ENCODE peak calls at places on chromosomes 4 and X, in eight cellular contexts. B is NCI-H2081; K is activated CD8-positive, alpha-beta T cell treated with anti-CD3 and anti-CD28 coated beads for 36 hours; C is NCI-H345; Q is NCI-H1105; P is activated CD8-positive, alpha-beta memory T cell treated with anti-CD3 and anti-CD28 coated beads for 1 hour; U is NCI-H510A treated with DMSO at 0.1 percent for 48 hours; M is lower leg skin. J is an unnamed sample.

GRCh38 chr4:38386654-38387188 is 277.3 kb upstream of the KLF3 start:
- DNase-seq in C (no peak), Q (no peak), B (no peak), P (no peak), U (peak), M (no peak), K (no peak), J (no peak)

GRCh38 chr4:123616970-123617392 is 220.4 kb downstream of the SPRY1 start:
- DNase-seq in P (peak), M (peak), Q (peak), C (peak), U (peak), B (peak), K (peak), J (peak)

GRCh38 chrX:120791013-120791643 is 84.5 kb downstream of the CT47B1 start:
- DNase-seq in M (peak), B (no peak), K (no peak), C (no peak), U (no peak), Q (no peak), P (no peak), J (no peak)

GRCh38 chr4:8911311-8912088 is 39.9 kb upstream of the HMX1 start:
- DNase-seq in B (no peak), Q (no peak), M (peak), U (no peak), K (no peak), C (no peak), P (no peak), J (no peak)

GRCh38 chr4:16692493-16692892 is 206.0 kb downstream of the LDB2 start:
- DNase-seq in U (no peak), B (no peak), K (no peak), C (no peak), Q (no peak), M (no peak), P (no peak), J (no peak)

GRCh38 chrX:18877472-18877871 is 106.4 kb downstream of the PHKA2 start:
- DNase-seq in C (peak), B (no peak), K (no peak), U (no peak), M (no peak), P (no peak), Q (no peak), J (no peak)

GRCh38 chr4:158811704-158812103 is 42.9 kb downstream of the FNIP2 start:
- DNase-seq in C (no peak), B (no peak), M (peak), K (peak), P (no peak), Q (no peak), U (no peak), J (no peak)

GRCh38 chr4:148986951-148987350 is 544.7 kb upstream of the NR3C2 start:
- DNase-seq in P (no peak), M (no peak), C (no peak), K (no peak), U (no peak), B (no peak), Q (no peak), J (no peak)

GRCh38 chr4:102535398-102536082 is 34.4 kb downstream of the NFKB1 start:
- DNase-seq in K (no peak), P (no peak), Q (no peak), U (no peak), B (no peak), M (no peak), C (no peak), J (no peak)

GRCh38 chrX:5979338-5979737 is 249.3 kb downstream of the NLGN4X start:
- DNase-seq in B (no peak), M (no peak), Q (no peak), K (no peak), C (no peak), P (no peak), U (no peak), J (no peak)

GRCh38 chr4:149345424-149345823 is 470.2 kb downstream of the IQCM start:
- DNase-seq in K (no peak), Q (no peak), U (no peak), P (no peak), B (no peak), M (no peak), C (no peak), J (no peak)

GRCh38 chrX:130330706-130331105 is 9.0 kb upstream of the SLC25A14 start:
- DNase-seq in Q (peak), P (no peak), K (peak), U (peak), C (peak), B (peak), M (no peak), J (peak)

GRCh38 chrX:47264507-47265173 is 31.8 kb downstream of the USP11 start:
- DNase-seq in M (no peak), Q (no peak), K (peak), P (no peak), B (no peak), C (no peak), U (no peak), J (no peak)

GRCh38 chr4:132065940-132066495 is 1083.1 kb upstream of the PCDH10 start:
- DNase-seq in K (no peak), Q (no peak), M (no peak), U (no peak), B (no peak), C (no peak), P (no peak), J (no peak)

GRCh38 chrX:110806145-110806544 is 10.5 kb upstream of the CHRDL1 start:
- DNase-seq in P (no peak), U (no peak), C (no peak), M (no peak), Q (no peak), K (no peak), B (no peak), J (no peak)

GRCh38 chr4:84920591-84920990 is 45.9 kb downstream of the WDFY3 start:
- DNase-seq in U (no peak), M (no peak), K (no peak), B (no peak), C (no peak), Q (no peak), P (no peak), J (no peak)

GRCh38 chr4:140308366-140309123 is 64.9 kb upstream of the SCOC start:
- DNase-seq in Q (peak), P (no peak), B (no peak), C (no peak), K (no peak), U (peak), M (peak), J (no peak)

GRCh38 chr4:86893136-86893535 is 914 bp upstream of the C4orf36 start:
- DNase-seq in C (no peak), B (no peak), P (no peak), Q (no peak), K (no peak), M (no peak), U (no peak), J (no peak)

GRCh38 chrX:16436348-16437188 is 213.4 kb upstream of the S100G start:
- DNase-seq in Q (peak), B (peak), P (peak), K (peak), U (peak), M (peak), C (peak), J (peak)